ENCODE peak calls at places on chromosomes 12 and 14, in seven cellular contexts. K, H, Y, X, I, C and U are unnamed samples.
A peak's percentile ranks its signal among the peaks of the same experiment; 100 is the strongest.

GRCh38 chr12:57487597-57488396 is at the start of gene MARS1:
- DNase-seq in X (peak; percentile 92), Y (peak; percentile 97), K (peak; percentile 97), H (peak; percentile 97), C (peak; percentile 97), I (peak; percentile 99), U (peak; percentile 95)

GRCh38 chr12:126483145-126484068 is 1418.2 kb downstream of the AACS start:
- DNase-seq in Y (peak; percentile 83), H (peak; percentile 76), I (peak; percentile 61), C (no peak), X (peak; percentile 13), K (peak; percentile 5), U (peak; percentile 81)

GRCh38 chr12:105485321-105485910 is 154.9 kb downstream of the C12orf75 start:
- DNase-seq in C (peak; percentile 27), Y (peak; percentile 93), X (no peak), K (peak; percentile 94), H (peak; percentile 97), I (peak; percentile 6), U (peak; percentile 53)

GRCh38 chr12:14946162-14946561 is 7.8 kb upstream of the ERP27 start:
- DNase-seq in C (no peak), I (peak; percentile 33), H (no peak), Y (peak; percentile 42), X (no peak), K (peak; percentile 60), U (peak; percentile 32)

GRCh38 chr12:57864382-57864781 is 17.9 kb upstream of the CTDSP2 start:
- DNase-seq in H (peak; percentile 22), I (peak; percentile 72), X (no peak), K (no peak), C (no peak), Y (no peak), U (no peak)

GRCh38 chr12:48750769-48751356 is 34.4 kb upstream of the CCNT1 start:
- DNase-seq in I (peak; percentile 35), X (no peak), H (peak; percentile 7), K (no peak), Y (no peak), C (no peak), U (peak; percentile 35)

GRCh38 chr14:103123128-103123633 is at the start of gene TNFAIP2:
- DNase-seq in I (peak; percentile 20), H (peak; percentile 45), Y (no peak), K (no peak), X (no peak), C (no peak), U (no peak)

GRCh38 chr12:2494490-2495192 is 300.1 kb upstream of the FKBP4 start:
- DNase-seq in I (no peak), X (no peak), Y (peak; percentile 59), K (peak; percentile 38), H (peak; percentile 11), C (no peak), U (peak; percentile 42)

GRCh38 chr14:75371297-75371696 is 56.5 kb upstream of the JDP2 start:
- DNase-seq in C (no peak), Y (no peak), K (no peak), I (no peak), H (no peak), X (no peak), U (no peak)

GRCh38 chr12:113071427-113072112 is 15.0 kb downstream of the DTX1 start:
- DNase-seq in H (no peak), K (no peak), X (no peak), Y (no peak), C (no peak), I (no peak), U (no peak)

GRCh38 chr12:10673660-10674384 is at the start of gene STYK1:
- DNase-seq in C (peak; percentile 77), K (peak; percentile 44), H (peak; percentile 51), Y (peak; percentile 28), I (peak; percentile 72), X (no peak), U (peak; percentile 26)

GRCh38 chr12:44002607-44003006 is 166.7 kb downstream of the TMEM117 start:
- DNase-seq in Y (no peak), H (no peak), I (no peak), X (no peak), K (no peak), C (no peak), U (no peak)

GRCh38 chr12:89259831-89260230 is 92.5 kb downstream of the DUSP6 start:
- DNase-seq in K (no peak), X (no peak), Y (peak; percentile 27), C (no peak), H (peak; percentile 44), I (peak; percentile 42), U (peak; percentile 19)

GRCh38 chr12:104296718-104297117 is 6.8 kb upstream of the EID3 start:
- DNase-seq in X (no peak), Y (no peak), I (no peak), C (peak; percentile 22), H (no peak), K (no peak), U (no peak)

GRCh38 chr12:125089083-125089482 is 23.8 kb downstream of the AACS start:
- DNase-seq in K (peak; percentile 92), H (no peak), C (no peak), X (no peak), Y (no peak), I (no peak), U (no peak)
- TF ChIP-seq CTCF in K (peak; percentile 56), H (no peak), C (no peak), X (no peak), Y (no peak), I (no peak), U (no peak)

GRCh38 chr14:90400904-90401561 is 4.2 kb downstream of the CALM1 start:
- DNase-seq in K (no peak), X (no peak), I (no peak), H (no peak), Y (no peak), C (no peak), U (no peak)
- H3K4me3 ChIP-seq in K (no peak overlapping the region), X (no peak overlapping the region), I (no peak overlapping the region), H (no peak overlapping the region), Y (no peak overlapping the region), C (no peak overlapping the region), U (no peak overlapping the region)

GRCh38 chr14:99722741-99723140 is 38.6 kb downstream of the CYP46A1 start:
- DNase-seq in H (no peak), C (no peak), Y (no peak), X (no peak), K (no peak), I (no peak), U (no peak)

GRCh38 chr14:99726538-99727095 is 42.5 kb downstream of the CYP46A1 start:
- DNase-seq in H (no peak), I (no peak), K (no peak), X (no peak), Y (no peak), C (no peak), U (no peak)

GRCh38 chr14:99724939-99725773 is 41.1 kb downstream of the CYP46A1 start:
- DNase-seq in Y (no peak), H (no peak), I (no peak), C (no peak), K (no peak), X (no peak), U (no peak)

GRCh38 chr14:99725774-99726537 is 41.9 kb downstream of the CYP46A1 start:
- DNase-seq in H (no peak), Y (no peak), K (no peak), C (no peak), I (no peak), X (no peak), U (no peak)

DNA sequence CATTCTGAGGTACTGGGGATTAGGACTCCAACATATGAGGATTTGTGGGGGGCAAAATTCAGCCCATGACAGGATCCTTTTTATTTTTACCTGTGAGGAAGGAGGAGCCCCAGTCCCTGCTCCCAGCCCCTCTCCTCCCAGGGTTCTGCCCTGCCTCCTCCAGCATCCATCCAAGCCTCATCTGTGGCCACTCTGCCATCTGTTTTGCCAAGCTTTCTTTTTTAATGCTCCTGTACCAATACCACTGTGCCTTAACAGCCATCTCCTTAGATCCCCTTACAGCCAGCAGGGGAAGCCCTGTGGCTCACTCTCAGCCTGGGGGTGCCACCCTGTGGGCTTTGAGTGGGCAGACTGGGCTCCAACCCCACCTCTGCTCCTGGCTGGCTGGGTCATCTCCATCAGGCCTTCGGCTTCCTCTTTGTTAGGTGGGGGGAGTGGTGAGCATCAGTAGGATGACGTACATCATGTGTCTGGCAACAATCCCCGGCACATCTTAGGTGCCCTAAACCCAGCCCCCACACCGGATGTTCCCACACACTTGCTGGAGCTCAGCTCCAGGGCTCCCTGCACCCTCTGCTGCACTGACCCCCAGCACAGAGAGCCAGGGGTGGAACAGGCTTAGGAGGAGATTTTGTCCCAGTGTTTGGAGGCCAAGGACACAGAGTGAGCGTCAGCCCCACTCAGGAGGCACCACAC is 40.2 kb downstream of the CYP46A1 start:
- DNase-seq in K (no peak), X (no peak), Y (peak; percentile 42), C (no peak), H (no peak), I (no peak), U (peak; percentile 34)
- TF ChIP-seq CTCF in K (no peak), X (peak; percentile 10), Y (no peak), C (no peak), H (no peak), I (no peak), U (no peak)

DNA sequence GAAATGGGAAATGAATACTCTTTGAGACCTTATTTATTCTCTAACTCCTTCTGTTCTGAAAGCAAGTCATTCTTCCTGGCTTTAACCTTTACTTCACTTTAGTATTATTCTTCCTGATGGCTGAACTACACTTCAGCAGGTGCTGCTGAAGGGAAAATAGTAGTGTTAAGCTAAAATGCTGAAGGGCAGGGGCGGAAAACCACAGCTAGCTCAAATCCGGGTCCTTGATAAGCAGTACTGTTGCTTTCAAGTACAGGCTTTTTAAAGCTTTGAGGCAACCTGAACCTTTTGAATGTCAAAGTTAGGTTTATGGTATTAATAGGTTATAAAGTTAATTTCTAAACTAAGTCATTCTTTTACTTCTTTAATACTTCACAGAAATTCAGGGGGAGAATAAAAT is 10.7 kb downstream of the CCDC196 start:
- DNase-seq in I (no peak), Y (no peak), X (no peak), C (no peak), H (no peak), K (no peak), U (no peak)
- H3K4me3 ChIP-seq in I (no peak overlapping the region), Y (no peak overlapping the region), X (no peak overlapping the region), C (no peak overlapping the region), H (no peak overlapping the region), K (no peak overlapping the region), U (no peak overlapping the region)

DNA sequence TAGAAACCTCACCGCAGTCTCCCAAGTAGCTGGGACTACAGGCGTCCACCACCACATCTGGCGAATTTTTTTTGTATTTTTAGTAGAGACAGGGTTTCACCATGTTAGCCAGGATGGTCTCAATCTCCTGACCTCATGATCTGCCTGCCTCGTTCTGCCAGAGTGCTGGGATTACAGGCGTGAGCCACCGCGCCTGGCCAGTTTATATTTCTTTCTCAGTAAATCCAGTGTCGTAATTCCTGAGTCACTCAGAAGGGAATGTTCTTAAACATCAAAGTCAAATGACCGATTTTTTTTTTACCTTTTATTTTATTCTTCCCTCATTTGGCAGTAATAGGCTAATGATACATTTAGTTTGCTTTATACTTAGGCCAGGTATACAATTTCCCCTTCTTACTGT is 80.5 kb downstream of the FBXO33 start:
- DNase-seq in H (peak; percentile 85), I (peak; percentile 65), X (no peak), Y (peak; percentile 23), C (no peak), K (peak; percentile 81), U (peak; percentile 69)
- TF ChIP-seq CTCF in H (no peak), I (no peak), X (no peak), Y (no peak), C (no peak), K (no peak), U (no peak)